ENCODE peak calls at places on chromosomes 16 and 17, in ten cellular contexts. L is tibial artery, W is right atrium auricular region, B is astrocyte, M is fibroblast of lung, H is HL-60, J is left lung, U is AG09309, G is psoas muscle, Z is MM.1S. V is an unnamed sample.

GRCh38 chr17:41483531-41483930 is 2.6 kb upstream of the KRT35 start:
- DNase-seq in L (no peak), W (no peak), B (no peak), M (no peak), H (no peak), J (no peak), U (no peak), G (no peak), Z (no peak), V (no peak)

GRCh38 chr17:41695134-41695661 is 6.5 kb downstream of the EIF1 start:
- DNase-seq in L (no peak), W (no peak), B (no peak), M (no peak), H (no peak), J (no peak), U (no peak), G (no peak), Z (no peak), V (no peak)

GRCh38 chr16:57577691-57578224 is 35.3 kb downstream of the ADGRG5 start:
- DNase-seq in L (no peak), W (peak), B (no peak), M (no peak), H (no peak), J (no peak), U (no peak), G (no peak), Z (no peak), V (no peak)

GRCh38 chr16:6032438-6032837 is 934.8 kb upstream of the EEF2KMT start:
- DNase-seq in L (no peak), W (no peak), B (no peak), M (no peak), H (no peak), J (no peak), U (no peak), G (no peak), Z (no peak), V (no peak)

GRCh38 chr16:46715769-46716305 is 26.4 kb downstream of the ORC6 start:
- DNase-seq in L (no peak), W (no peak), B (no peak), M (no peak), H (no peak), J (no peak), U (no peak), G (peak), Z (no peak), V (no peak)

GRCh38 chr16:88287219-88287618 is 95.5 kb upstream of the ZNF469 start:
- DNase-seq in L (no peak), W (no peak), B (no peak), M (peak), H (no peak), J (no peak), U (no peak), G (peak), Z (peak), V (no peak)

GRCh38 chr17:75073618-75074047 is 14.1 kb upstream of the SLC16A5 start:
- DNase-seq in L (no peak), W (no peak), B (no peak), M (no peak), H (no peak), J (no peak), U (peak), G (peak), Z (no peak), V (peak)

GRCh38 chr16:80973991-80974390 is 32.7 kb downstream of the CMC2 start:
- DNase-seq in L (no peak), W (no peak), B (no peak), M (no peak), H (no peak), J (no peak), U (no peak), G (no peak), Z (no peak), V (peak)

GRCh38 chr16:86783626-86784266 is 205.4 kb downstream of the FOXL1 start:
- DNase-seq in L (no peak), W (no peak), B (peak), M (no peak), H (no peak), J (no peak), U (no peak), G (no peak), Z (no peak), V (no peak)

GRCh38 chr16:55647798-55648197 is 8.0 kb upstream of the SLC6A2 start:
- DNase-seq in L (no peak), W (no peak), B (no peak), M (no peak), H (no peak), J (no peak), U (no peak), G (no peak), Z (no peak), V (no peak)

GRCh38 chr16:19166500-19166899 is 1.5 kb upstream of the SYT17 start:
- DNase-seq in L (no peak), W (no peak), B (no peak), M (no peak), H (no peak), J (peak), U (no peak), G (no peak), Z (no peak), V (no peak)

GRCh38 chr17:77315551-77316190 is 174.9 kb downstream of the SEC14L1 start:
- DNase-seq in L (no peak), W (no peak), B (no peak), M (no peak), H (no peak), J (peak), U (no peak), G (peak), Z (no peak), V (no peak)

GRCh38 chr16:15542261-15542660 is 100.7 kb downstream of the MARF1 start:
- DNase-seq in L (no peak), W (no peak), B (no peak), M (no peak), H (no peak), J (no peak), U (no peak), G (no peak), Z (no peak), V (no peak)

GRCh38 chr17:67386965-67387551 is 10.0 kb downstream of the PITPNC1 start:
- DNase-seq in L (no peak), W (no peak), B (peak), M (peak), H (no peak), J (peak), U (no peak), G (peak), Z (peak), V (no peak)

GRCh38 chr17:81713004-81713555 is 996 bp downstream of the SLC25A10 start:
- DNase-seq in L (no peak), W (no peak), B (no peak), M (no peak), H (no peak), J (no peak), U (no peak), G (no peak), Z (no peak), V (no peak)

GRCh38 chr17:81713556-81714411 is 1.7 kb downstream of the SLC25A10 start:
- DNase-seq in L (no peak), W (no peak), B (no peak), M (no peak), H (no peak), J (no peak), U (no peak), G (no peak), Z (no peak), V (no peak)

GRCh38 chr17:81711814-81712467 is at the start of gene SLC25A10:
- DNase-seq in L (peak), W (no peak), B (peak), M (peak), H (peak), J (peak), U (no peak), G (peak), Z (peak), V (no peak)

GRCh38 chr17:81710514-81711308 is 1.4 kb upstream of the SLC25A10 start:
- DNase-seq in L (no peak), W (no peak), B (no peak), M (no peak), H (peak), J (no peak), U (no peak), G (no peak), Z (no peak), V (no peak)

GRCh38 chr17:81712468-81713003 is 452 bp downstream of the SLC25A10 start:
- DNase-seq in L (no peak), W (no peak), B (no peak), M (no peak), H (no peak), J (no peak), U (no peak), G (no peak), Z (peak), V (no peak)
- H3K4me3 ChIP-seq in L (peak), W (peak), B (peak), M (peak), H (peak), J (peak), U (peak), G (peak), Z (peak), V (peak)

DNA sequence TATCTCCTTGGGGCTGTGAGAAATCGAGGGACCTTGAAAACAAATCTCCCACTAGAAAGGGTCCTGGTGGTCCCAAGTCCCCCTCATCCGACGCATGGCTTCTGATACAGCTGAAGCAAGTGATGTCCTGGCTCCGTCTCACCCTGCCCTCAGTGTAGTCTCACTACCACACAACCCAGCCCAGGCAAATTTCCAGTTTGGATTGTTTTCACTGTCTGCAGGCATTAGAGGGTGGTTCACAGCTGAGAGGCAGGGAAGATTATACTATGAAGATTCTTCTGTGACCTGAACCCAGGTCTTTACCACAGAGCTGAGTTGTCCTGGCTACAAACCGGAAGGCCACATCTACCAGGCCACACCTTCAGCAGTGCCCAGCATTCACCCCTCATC is 17.7 kb downstream of the ZNHIT3 start:
- DNase-seq in L (no peak), W (no peak), B (no peak), M (no peak), H (no peak), J (no peak), U (no peak), G (no peak), Z (no peak), V (no peak)
- H3K4me3 ChIP-seq in L (no peak), W (no peak), B (no peak), M (no peak), H (no peak), J (no peak), U (no peak), G (no peak), Z (no peak), V (no peak)

DNA sequence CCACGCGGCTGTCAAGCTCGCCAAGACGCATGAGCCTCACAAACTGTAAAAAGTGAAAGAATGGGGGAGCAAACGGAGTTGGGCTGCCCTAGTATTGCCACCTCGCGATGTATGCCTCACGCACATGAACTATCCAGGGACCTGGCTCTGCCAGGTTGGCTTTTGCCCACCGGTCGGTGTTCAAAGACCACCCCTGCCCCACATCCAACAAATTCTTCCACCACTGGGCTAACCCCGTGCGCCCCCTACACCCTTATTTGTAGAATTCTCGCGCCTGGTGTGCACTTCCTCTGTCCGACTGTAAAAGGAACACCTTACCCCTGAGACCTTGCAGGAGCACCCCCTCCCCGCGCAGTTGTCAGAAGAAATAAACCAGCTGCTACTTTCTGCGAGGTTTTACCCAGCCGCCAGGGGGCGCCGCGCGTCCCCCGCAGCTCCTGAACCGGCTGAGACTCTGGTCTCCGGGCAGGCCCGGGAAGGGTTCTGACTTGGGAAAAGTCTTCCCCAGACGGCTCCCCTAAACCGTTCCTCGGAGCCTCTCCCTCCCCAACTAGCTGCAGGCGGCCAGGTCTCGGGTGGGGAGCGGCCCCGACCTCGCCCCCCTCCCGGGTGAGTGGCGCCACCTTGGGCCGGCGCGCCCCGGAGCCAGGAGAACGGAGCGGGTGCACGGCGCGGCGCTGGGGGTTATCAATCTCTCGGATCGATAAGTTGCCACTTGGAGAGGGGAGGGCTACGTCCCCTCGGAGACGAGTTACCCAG is 1.7 kb upstream of the ZNF423 start:
- DNase-seq in L (peak), W (no peak), B (peak), M (peak), H (peak), J (no peak), U (no peak), G (peak), Z (peak), V (no peak)
- H3K4me3 ChIP-seq in L (peak), W (peak), B (peak), M (peak), H (no peak), J (peak), U (peak), G (peak), Z (peak), V (peak)

DNA sequence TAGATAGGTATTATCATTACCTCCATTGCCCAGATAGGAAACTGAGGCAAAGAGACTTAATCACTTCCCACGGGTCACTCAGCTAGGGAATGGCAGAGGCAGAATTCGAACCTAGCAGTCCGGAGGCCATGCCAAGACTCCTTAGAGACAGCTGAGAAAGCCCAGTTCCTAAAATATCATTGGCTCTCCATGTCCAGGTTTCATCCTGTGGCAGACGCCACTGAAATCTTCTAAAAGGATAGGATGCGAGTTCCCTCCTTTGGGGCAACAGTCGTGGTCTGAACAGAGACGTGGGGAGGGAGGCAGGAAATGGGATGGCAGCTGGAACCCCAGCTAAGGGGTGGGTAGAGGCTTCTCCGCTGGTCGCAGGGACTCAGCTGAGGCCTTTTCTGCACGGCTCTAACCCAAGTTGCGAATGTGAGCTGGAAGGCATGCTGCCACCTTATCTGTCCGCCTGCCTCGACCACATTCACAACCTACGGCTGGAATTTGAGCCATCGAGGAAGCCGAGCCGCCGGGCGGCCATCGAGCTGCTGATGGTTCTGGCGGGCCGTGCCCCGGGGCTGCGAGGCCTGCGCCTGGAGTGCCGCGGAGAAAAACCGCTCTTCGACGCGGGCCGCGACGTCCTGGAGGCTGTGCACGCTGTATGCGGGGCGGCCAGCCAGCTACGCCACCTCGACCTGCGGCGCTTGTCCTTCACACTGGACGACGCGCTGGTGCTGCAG is 1.9 kb upstream of the HSF4 start:
- DNase-seq in L (no peak), W (no peak), B (no peak), M (no peak), H (no peak), J (no peak), U (no peak), G (peak), Z (no peak), V (no peak)
- H3K4me3 ChIP-seq in L (peak), W (no peak), B (no peak), M (no peak), H (no peak), J (no peak), U (no peak), G (peak), Z (no peak), V (no peak)

GRCh38 chr17:50607522-50607921 is 27.2 kb upstream of the ABCC3 start:
- DNase-seq in L (no peak), W (no peak), B (no peak), M (no peak), H (no peak), J (no peak), U (no peak), G (no peak), Z (no peak), V (no peak)
- H3K4me3 ChIP-seq in L (no peak), W (no peak), B (no peak), M (no peak), H (no peak), J (no peak), U (no peak), G (no peak), Z (no peak), V (no peak)

DNA sequence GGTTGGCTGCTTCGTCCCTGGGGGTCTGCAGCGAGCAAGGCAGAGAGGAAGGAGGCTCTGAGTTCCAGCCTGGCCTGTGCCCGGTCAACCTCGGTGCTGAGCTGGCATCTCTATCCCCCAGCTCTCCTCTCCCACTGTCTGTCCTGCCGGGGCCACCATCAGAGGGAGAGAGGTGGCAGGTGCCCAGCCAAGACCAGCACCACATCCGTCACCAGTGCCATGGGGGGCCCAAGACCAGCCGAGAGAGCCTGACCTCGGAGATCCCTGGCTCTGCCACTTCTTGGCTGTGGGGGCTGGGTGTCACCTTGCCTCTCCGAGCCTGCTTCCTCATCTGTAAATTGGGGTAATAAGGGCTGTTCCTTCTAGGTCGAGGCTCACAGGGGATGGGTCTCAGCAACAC is 560 bp upstream of the P2RX1 start:
- DNase-seq in L (no peak), W (no peak), B (no peak), M (no peak), H (no peak), J (no peak), U (no peak), G (no peak), Z (no peak), V (no peak)
- H3K4me3 ChIP-seq in L (peak), W (no peak), B (no peak), M (no peak), H (peak), J (peak), U (no peak), G (no peak), Z (peak), V (no peak)

DNA sequence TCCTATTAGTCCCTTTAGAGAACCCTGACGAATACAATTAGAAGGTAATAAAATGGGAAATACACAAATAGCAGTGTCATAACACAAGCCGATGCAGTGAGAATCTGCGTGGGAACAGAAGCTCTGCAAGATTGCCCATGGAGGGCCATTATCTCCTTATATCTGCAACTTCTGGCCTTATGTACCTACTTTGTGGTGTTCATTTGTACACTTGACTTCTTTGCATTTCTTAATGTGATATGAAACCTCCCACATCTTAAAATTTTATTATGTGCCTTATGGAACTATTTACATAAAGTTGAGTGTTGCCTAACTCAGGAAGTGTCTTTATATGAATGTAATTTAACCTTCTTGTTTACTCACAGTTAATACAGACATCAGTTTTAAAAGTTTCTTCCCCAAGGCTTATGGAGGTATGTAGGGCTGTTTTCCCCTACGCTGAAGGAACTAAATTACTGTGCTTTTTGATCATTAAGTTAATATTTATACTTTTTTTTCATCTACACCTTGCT is 10.1 kb upstream of the TANC2 start:
- DNase-seq in L (no peak), W (no peak), B (no peak), M (no peak), H (no peak), J (no peak), U (no peak), G (no peak), Z (no peak), V (no peak)
- H3K4me3 ChIP-seq in L (no peak), W (no peak), B (no peak), M (no peak), H (no peak), J (no peak), U (no peak), G (no peak), Z (no peak), V (no peak)

GRCh38 chr17:29177871-29178749 is 2.1 kb downstream of the MYO18A start:
- DNase-seq in L (no peak), W (no peak), B (no peak), M (no peak), H (no peak), J (peak), U (no peak), G (no peak), Z (no peak), V (no peak)
- H3K4me3 ChIP-seq in L (no peak), W (no peak), B (no peak), M (no peak), H (no peak), J (no peak), U (no peak), G (peak), Z (no peak), V (no peak)

GRCh38 chr17:62653831-62654829 is 26.7 kb downstream of the MRC2 start:
- DNase-seq in L (peak), W (peak), B (peak), M (peak), H (no peak), J (peak), U (no peak), G (peak), Z (no peak), V (peak)

GRCh38 chr17:62650587-62650986 is 23.1 kb downstream of the MRC2 start:
- DNase-seq in L (no peak), W (no peak), B (no peak), M (no peak), H (no peak), J (no peak), U (no peak), G (no peak), Z (no peak), V (no peak)

GRCh38 chr17:62653002-62653830 is 25.7 kb downstream of the MRC2 start:
- DNase-seq in L (peak), W (peak), B (peak), M (peak), H (peak), J (peak), U (no peak), G (peak), Z (peak), V (no peak)

GRCh38 chr17:62649570-62649969 is 22.1 kb downstream of the MRC2 start:
- DNase-seq in L (no peak), W (no peak), B (no peak), M (no peak), H (no peak), J (no peak), U (no peak), G (peak), Z (no peak), V (no peak)

GRCh38 chr17:62652251-62653001 is 25.0 kb downstream of the MRC2 start:
- DNase-seq in L (peak), W (peak), B (peak), M (peak), H (peak), J (peak), U (no peak), G (peak), Z (peak), V (no peak)
- H3K4me3 ChIP-seq in L (peak), W (peak), B (peak), M (peak), H (peak), J (peak), U (peak), G (peak), Z (peak), V (peak)

V was measured in skeletal muscle cell.